ENCODE peak calls at places on chromosomes 4 and X, in ten cellular contexts. N, I, F, B, A, E, H, G, P and U are unnamed samples.

GRCh38 chr4:159269143-159269542 is 166.3 kb downstream of the RAPGEF2 start:
- DNase-seq in N (no peak), I (peak; percentile 75), F (no peak), B (no peak), A (no peak), E (no peak), H (no peak), G (no peak), P (no peak), U (no peak)

GRCh38 chr4:124019749-124020549 is 623.4 kb downstream of the SPRY1 start:
- DNase-seq in N (no peak), I (no peak), F (no peak), B (no peak), A (no peak), E (no peak), H (no peak), G (no peak), P (no peak), U (no peak)

GRCh38 chr4:184807797-184808718 is 17.7 kb downstream of the ACSL1 start:
- DNase-seq in N (no peak), I (peak; percentile 81), F (no peak), B (peak; percentile 91), A (no peak), E (peak; percentile 79), H (no peak), G (no peak), P (peak; percentile 87), U (no peak)

GRCh38 chrX:111519215-111519614 is 7.8 kb downstream of the SERTM2 start:
- DNase-seq in N (no peak), I (peak; percentile 80), F (peak; percentile 73), B (peak; percentile 55), A (no peak), E (no peak), H (no peak), G (no peak), P (no peak), U (no peak)

GRCh38 chrX:103417933-103418332 is 41.6 kb downstream of the BEX3 start:
- DNase-seq in N (no peak), I (peak; percentile 30), F (no peak), B (peak; percentile 31), A (no peak), E (no peak), H (no peak), G (no peak), P (no peak), U (no peak)

GRCh38 chrX:12872741-12873140 is 5.9 kb downstream of the TLR7 start:
- DNase-seq in N (no peak), I (no peak), F (no peak), B (no peak), A (no peak), E (no peak), H (no peak), G (no peak), P (no peak), U (no peak)

GRCh38 chr4:77994194-77994721 is 62.9 kb upstream of the FRAS1 start:
- DNase-seq in N (no peak), I (peak; percentile 67), F (peak; percentile 81), B (peak; percentile 56), A (no peak), E (peak; percentile 52), H (no peak), G (peak; percentile 32), P (peak; percentile 67), U (peak; percentile 70)

GRCh38 chr4:144782345-144782744 is 136.4 kb downstream of the HHIP start:
- DNase-seq in N (no peak), I (peak; percentile 64), F (no peak), B (no peak), A (no peak), E (no peak), H (no peak), G (no peak), P (peak; percentile 29), U (no peak)

GRCh38 chrX:3545901-3546300 is 167.5 kb downstream of the PRKX start:
- DNase-seq in N (no peak), I (no peak), F (no peak), B (no peak), A (no peak), E (no peak), H (no peak), G (no peak), P (no peak), U (no peak)

GRCh38 chrX:20378291-20378920 is 111.7 kb upstream of the RPS6KA3 start:
- DNase-seq in N (no peak), I (peak; percentile 55), F (peak; percentile 53), B (peak; percentile 31), A (no peak), E (no peak), H (no peak), G (no peak), P (peak; percentile 92), U (peak; percentile 8)

GRCh38 chr4:87865288-87865687 is 32.5 kb downstream of the MEPE start:
- DNase-seq in N (no peak), I (peak; percentile 27), F (no peak), B (no peak), A (no peak), E (no peak), H (no peak), G (no peak), P (no peak), U (no peak)

GRCh38 chr4:48343035-48343434 is 1.7 kb downstream of the SLAIN2 start:
- DNase-seq in N (no peak), I (no peak), F (no peak), B (no peak), A (no peak), E (no peak), H (no peak), G (no peak), P (no peak), U (no peak)

GRCh38 chr4:143335979-143336827 is 473 bp upstream of the GAB1 start:
- DNase-seq in N (peak; percentile 64), I (peak; percentile 90), F (peak; percentile 90), B (peak; percentile 90), A (peak; percentile 93), E (peak; percentile 88), H (peak; percentile 89), G (peak; percentile 75), P (peak; percentile 74), U (peak; percentile 91)

GRCh38 chrX:117969782-117970181 is 146.8 kb downstream of the KLHL13 start:
- DNase-seq in N (no peak), I (no peak), F (no peak), B (no peak), A (no peak), E (no peak), H (no peak), G (no peak), P (no peak), U (peak; percentile 2)

GRCh38 chrX:50697691-50698090 is 116.3 kb downstream of the SHROOM4 start:
- DNase-seq in N (no peak), I (peak; percentile 90), F (peak; percentile 44), B (peak; percentile 79), A (no peak), E (no peak), H (no peak), G (no peak), P (peak; percentile 51), U (no peak)

GRCh38 chr4:3366893-3367775 is 74.3 kb downstream of the RGS12 start:
- DNase-seq in N (no peak), I (no peak), F (no peak), B (no peak), A (no peak), E (no peak), H (no peak), G (no peak), P (no peak), U (no peak)

DNA sequence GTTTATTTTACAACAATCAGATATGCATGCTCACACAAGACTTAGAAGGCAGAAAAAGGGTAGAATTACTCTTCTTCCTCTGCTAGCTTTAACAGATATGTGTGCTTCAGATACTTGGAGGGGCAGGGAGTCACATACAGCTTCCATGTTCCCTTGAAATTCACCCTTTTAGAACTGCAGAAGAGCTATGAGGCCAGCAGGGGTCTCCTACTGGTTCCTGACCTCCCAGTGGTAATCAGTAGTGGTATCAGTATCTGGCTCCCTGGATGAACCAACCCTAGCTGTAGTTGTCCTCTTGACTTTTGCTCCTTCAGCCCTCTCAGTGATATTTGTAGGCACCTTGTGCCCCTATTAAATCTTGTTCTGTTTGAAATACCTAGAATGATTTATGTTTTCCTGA is 81.5 kb downstream of the RCHY1 start:
- DNase-seq in N (no peak), I (peak; percentile 5), F (peak; percentile 19), B (peak; percentile 7), A (no peak), E (no peak), H (no peak), G (peak; percentile 55), P (peak; percentile 43), U (peak; percentile 44)
- TF ChIP-seq CTCF in N (no peak), I (peak; percentile 14), F (peak; percentile 29), B (peak; percentile 22), A (no peak), E (no peak), H (no peak), G (peak; percentile 71), P (peak; percentile 53), U (peak; percentile 68)

GRCh38 chr4:112511294-112512118 is 4.5 kb downstream of the NEUROG2 start:
- DNase-seq in N (no peak), I (no peak), F (no peak), B (no peak), A (no peak), E (no peak), H (no peak), G (no peak), P (no peak), U (no peak)
- H3K27me3 ChIP-seq in N (peaks cover 26% of the 10 kb centered on the region), I (peaks cover 70% of the 10 kb centered on the region), F (peaks cover 96% of the 10 kb centered on the region), B (peaks cover 84% of the 10 kb centered on the region), A (peaks cover 62% of the 10 kb centered on the region), E (peaks cover 54% of the 10 kb centered on the region), H (peaks cover 100% of the 10 kb centered on the region), G (peaks cover 50% of the 10 kb centered on the region), P (peaks cover 59% of the 10 kb centered on the region), U (no peaks in the 10 kb centered on the region)

DNA sequence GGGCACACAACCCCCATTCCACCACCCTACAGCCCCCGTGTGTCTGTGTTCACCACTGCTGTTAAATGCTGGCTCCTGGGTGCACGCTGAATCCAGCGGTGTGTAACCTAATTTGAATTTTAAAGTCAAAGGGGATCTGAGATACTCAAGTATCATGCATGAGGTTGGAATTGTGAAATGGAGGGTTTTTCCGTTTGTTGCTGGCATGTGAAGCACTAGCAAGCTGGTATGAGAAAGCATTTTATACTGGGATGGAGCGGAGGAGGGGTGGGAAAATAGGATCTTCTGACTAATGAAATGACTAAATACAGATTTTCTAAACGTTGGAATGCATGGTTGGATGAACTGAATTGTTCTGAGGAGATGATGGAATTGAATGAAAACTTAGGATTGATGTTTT is 36.9 kb upstream of the FAT1 start:
- DNase-seq in N (no peak), I (peak; percentile 86), F (no peak), B (peak; percentile 95), A (no peak), E (no peak), H (no peak), G (no peak), P (peak; percentile 43), U (no peak)
- H3K4me1 ChIP-seq in N (no peaks in the 10 kb centered on the region), I (peaks cover 2% of the 10 kb centered on the region), F (peaks cover under 1% of the 10 kb centered on the region), B (peaks cover 5% of the 10 kb centered on the region), A (no peaks in the 10 kb centered on the region), E (peaks cover 12% of the 10 kb centered on the region), H (peaks cover 4% of the 10 kb centered on the region), G (peaks cover 4% of the 10 kb centered on the region), P (peaks cover 9% of the 10 kb centered on the region), U (peaks cover 16% of the 10 kb centered on the region)

GRCh38 chrX:37437160-37437559 is 88.0 kb downstream of the PRRG1 start:
- DNase-seq in N (no peak), I (no peak), F (no peak), B (no peak), A (no peak), E (no peak), H (no peak), G (no peak), P (no peak), U (no peak)

GRCh38 chrX:37434362-37434761 is 85.2 kb downstream of the PRRG1 start:
- DNase-seq in N (no peak), I (no peak), F (no peak), B (no peak), A (no peak), E (no peak), H (no peak), G (no peak), P (peak; percentile 4), U (no peak)
- TF ChIP-seq CTCF in N (no peak), I (peak; percentile 2), F (peak; percentile 15), B (no peak), A (no peak), E (no peak), H (no peak), G (no peak), P (no peak), U (no peak)